ENCODE peak calls at places on chromosomes 12 and 14, in seven cellular contexts. One of them, this sample, is unnamed. For H3K4me1, the result is how much of the 10 kb centered on the place peaks cover.

GRCh38 chr12:113257564-113257963 is 36.3 kb downstream of the TPCN1 start:
- DNase-seq in iPS DF 6.9: no peak
- DNase-seq in neural progenitor cell: no peak
- DNase-seq in NT2/D1: no peak
- DNase-seq in PC-9: no peak
- DNase-seq in OCI-LY7: no peak
- DNase-seq in A549: no peak
- DNase-seq in this sample: no peak

GRCh38 chr12:15193927-15194326 is 27.3 kb downstream of the RERG start:
- DNase-seq in iPS DF 6.9: no peak
- DNase-seq in neural progenitor cell: no peak
- DNase-seq in NT2/D1: no peak
- DNase-seq in PC-9: peak
- DNase-seq in OCI-LY7: no peak
- DNase-seq in A549: peak
- DNase-seq in this sample: no peak

GRCh38 chr12:89418228-89418910 is 66.1 kb upstream of the DUSP6 start:
- DNase-seq in iPS DF 6.9: no peak
- DNase-seq in neural progenitor cell: no peak
- DNase-seq in NT2/D1: no peak
- DNase-seq in PC-9: no peak
- DNase-seq in OCI-LY7: no peak
- DNase-seq in A549: no peak
- DNase-seq in this sample: no peak

GRCh38 chr12:51429705-51430104 is 5.1 kb downstream of the SLC4A8 start:
- DNase-seq in iPS DF 6.9: no peak
- DNase-seq in neural progenitor cell: no peak
- DNase-seq in NT2/D1: no peak
- DNase-seq in PC-9: no peak
- DNase-seq in OCI-LY7: no peak
- DNase-seq in A549: no peak
- DNase-seq in this sample: no peak

GRCh38 chr14:95460647-95461478 is 55.6 kb downstream of the SYNE3 start:
- DNase-seq in iPS DF 6.9: no peak
- DNase-seq in neural progenitor cell: peak
- DNase-seq in NT2/D1: peak
- DNase-seq in PC-9: peak
- DNase-seq in OCI-LY7: no peak
- DNase-seq in A549: peak
- DNase-seq in this sample: no peak

GRCh38 chr12:52517888-52518287 is 2.3 kb downstream of the KRT5 start:
- DNase-seq in iPS DF 6.9: no peak
- DNase-seq in neural progenitor cell: no peak
- DNase-seq in NT2/D1: no peak
- DNase-seq in PC-9: no peak
- DNase-seq in OCI-LY7: no peak
- DNase-seq in A549: no peak
- DNase-seq in this sample: no peak

GRCh38 chr14:99535448-99535847 is 54.2 kb downstream of the CCNK start:
- DNase-seq in iPS DF 6.9: no peak
- DNase-seq in neural progenitor cell: no peak
- DNase-seq in NT2/D1: no peak
- DNase-seq in PC-9: no peak
- DNase-seq in OCI-LY7: no peak
- DNase-seq in A549: no peak
- DNase-seq in this sample: no peak

GRCh38 chr14:99350751-99351150 is 78.8 kb upstream of the BCL11B start:
- DNase-seq in iPS DF 6.9: no peak
- DNase-seq in neural progenitor cell: no peak
- DNase-seq in NT2/D1: no peak
- DNase-seq in PC-9: no peak
- DNase-seq in OCI-LY7: no peak
- DNase-seq in A549: no peak
- DNase-seq in this sample: no peak

GRCh38 chr14:21668377-21668776 is 5.2 kb downstream of the OR4E1 start:
- DNase-seq in iPS DF 6.9: no peak
- DNase-seq in neural progenitor cell: no peak
- DNase-seq in NT2/D1: no peak
- DNase-seq in PC-9: no peak
- DNase-seq in OCI-LY7: no peak
- DNase-seq in A549: peak
- DNase-seq in this sample: no peak

GRCh38 chr14:64891839-64892375 is 12.2 kb upstream of the SPTB start:
- DNase-seq in iPS DF 6.9: no peak
- DNase-seq in neural progenitor cell: peak
- DNase-seq in NT2/D1: no peak
- DNase-seq in PC-9: peak
- DNase-seq in OCI-LY7: peak
- DNase-seq in A549: peak
- DNase-seq in this sample: peak

GRCh38 chr14:64757601-64758000 is 53.4 kb downstream of the PLEKHG3 start:
- DNase-seq in iPS DF 6.9: no peak
- DNase-seq in neural progenitor cell: no peak
- DNase-seq in NT2/D1: no peak
- DNase-seq in PC-9: no peak
- DNase-seq in OCI-LY7: no peak
- DNase-seq in A549: no peak
- DNase-seq in this sample: no peak

GRCh38 chr12:98060421-98060820 is 455.0 kb upstream of the TMPO start:
- DNase-seq in iPS DF 6.9: no peak
- DNase-seq in neural progenitor cell: no peak
- DNase-seq in NT2/D1: no peak
- DNase-seq in PC-9: no peak
- DNase-seq in OCI-LY7: no peak
- DNase-seq in A549: no peak
- DNase-seq in this sample: no peak

GRCh38 chr14:104395276-104395675 is 184.3 kb upstream of the C14orf180 start:
- DNase-seq in iPS DF 6.9: no peak
- DNase-seq in neural progenitor cell: no peak
- DNase-seq in NT2/D1: no peak
- DNase-seq in PC-9: no peak
- DNase-seq in OCI-LY7: no peak
- DNase-seq in A549: no peak
- DNase-seq in this sample: no peak

GRCh38 chr14:76806446-76806845 is 6.2 kb downstream of the ANGEL1 start:
- DNase-seq in iPS DF 6.9: no peak
- DNase-seq in neural progenitor cell: no peak
- DNase-seq in NT2/D1: no peak
- DNase-seq in PC-9: no peak
- DNase-seq in OCI-LY7: no peak
- DNase-seq in A549: no peak
- DNase-seq in this sample: no peak

GRCh38 chr12:94618995-94619695 is 31.2 kb downstream of the TMCC3 start:
- DNase-seq in iPS DF 6.9: no peak
- DNase-seq in neural progenitor cell: no peak
- DNase-seq in NT2/D1: no peak
- DNase-seq in PC-9: peak
- DNase-seq in OCI-LY7: no peak
- DNase-seq in A549: peak
- DNase-seq in this sample: no peak

GRCh38 chr12:50246873-50247612 is 36.3 kb downstream of the LIMA1 start:
- DNase-seq in iPS DF 6.9: no peak
- DNase-seq in neural progenitor cell: no peak
- DNase-seq in NT2/D1: no peak
- DNase-seq in PC-9: peak
- DNase-seq in OCI-LY7: no peak
- DNase-seq in A549: peak
- DNase-seq in this sample: no peak

GRCh38 chr14:96011131-96011530 is 28.0 kb upstream of the C14orf132 start:
- DNase-seq in iPS DF 6.9: no peak
- DNase-seq in neural progenitor cell: no peak
- DNase-seq in NT2/D1: no peak
- DNase-seq in PC-9: no peak
- DNase-seq in OCI-LY7: no peak
- DNase-seq in A549: no peak
- DNase-seq in this sample: no peak

GRCh38 chr12:131829351-131829794 is 1.2 kb downstream of the MMP17 start:
- DNase-seq in iPS DF 6.9: no peak
- DNase-seq in neural progenitor cell: peak
- DNase-seq in NT2/D1: no peak
- DNase-seq in PC-9: no peak
- DNase-seq in OCI-LY7: no peak
- DNase-seq in A549: peak
- DNase-seq in this sample: no peak

DNA sequence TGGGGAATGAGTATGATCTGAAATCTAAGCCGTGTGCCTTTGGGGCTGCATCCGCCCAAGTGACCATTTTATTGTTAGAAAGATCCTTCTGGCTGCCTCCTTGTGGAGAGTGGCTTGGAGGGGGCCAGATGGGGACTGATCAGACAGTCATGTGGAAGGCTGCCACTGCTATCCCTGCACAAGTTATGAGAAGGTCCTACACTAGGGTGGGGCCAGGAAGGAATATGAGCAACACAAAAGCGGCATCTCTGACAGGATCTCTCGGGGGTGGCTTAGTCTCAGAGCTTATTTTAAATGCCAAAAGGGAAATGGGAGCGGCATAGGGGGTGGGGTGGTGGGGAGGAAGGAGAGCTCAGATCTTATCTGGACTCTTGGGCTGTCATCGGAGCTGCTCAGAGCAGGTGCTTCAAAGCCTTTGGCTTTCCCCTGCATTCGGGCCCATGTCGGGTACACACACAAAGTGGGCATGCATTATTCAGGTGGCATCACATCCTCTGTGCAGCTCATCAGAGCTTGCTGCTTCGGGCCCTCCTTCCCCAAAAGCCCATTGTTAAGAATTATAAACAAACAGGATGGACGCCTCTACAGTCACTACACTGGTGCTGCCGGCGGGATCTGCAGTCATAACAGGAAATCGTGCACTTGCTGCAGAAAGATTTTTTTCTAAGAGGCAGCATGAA is 805.4 kb downstream of the VRK1 start:
- DNase-seq in iPS DF 6.9: no peak
- DNase-seq in neural progenitor cell: no peak
- DNase-seq in NT2/D1: no peak
- DNase-seq in PC-9: no peak
- DNase-seq in OCI-LY7: no peak
- DNase-seq in A549: no peak
- DNase-seq in this sample: peak
- H3K4me3 ChIP-seq in iPS DF 6.9: no peak
- H3K4me3 ChIP-seq in neural progenitor cell: no peak
- H3K4me3 ChIP-seq in NT2/D1: no peak
- H3K4me3 ChIP-seq in PC-9: no peak
- H3K4me3 ChIP-seq in OCI-LY7: no peak
- H3K4me3 ChIP-seq in A549: no peak
- H3K4me3 ChIP-seq in this sample: no peak

GRCh38 chr12:9794484-9795063 is 32.7 kb upstream of the KLRF1 start:
- DNase-seq in iPS DF 6.9: no peak
- DNase-seq in neural progenitor cell: no peak
- DNase-seq in NT2/D1: no peak
- DNase-seq in PC-9: no peak
- DNase-seq in OCI-LY7: no peak
- DNase-seq in A549: no peak
- DNase-seq in this sample: no peak

GRCh38 chr12:9798008-9798619 is 29.2 kb upstream of the KLRF1 start:
- DNase-seq in iPS DF 6.9: peak
- DNase-seq in neural progenitor cell: peak
- DNase-seq in NT2/D1: peak
- DNase-seq in PC-9: peak
- DNase-seq in OCI-LY7: peak
- DNase-seq in A549: peak
- DNase-seq in this sample: peak

GRCh38 chr12:9796346-9796745 is 30.9 kb upstream of the KLRF1 start:
- DNase-seq in iPS DF 6.9: no peak
- DNase-seq in neural progenitor cell: no peak
- DNase-seq in NT2/D1: no peak
- DNase-seq in PC-9: no peak
- DNase-seq in OCI-LY7: no peak
- DNase-seq in A549: no peak
- DNase-seq in this sample: no peak

GRCh38 chr12:9795945-9796344 is 31.3 kb upstream of the KLRF1 start:
- DNase-seq in iPS DF 6.9: no peak
- DNase-seq in neural progenitor cell: no peak
- DNase-seq in NT2/D1: no peak
- DNase-seq in PC-9: no peak
- DNase-seq in OCI-LY7: no peak
- DNase-seq in A549: no peak
- DNase-seq in this sample: no peak

DNA sequence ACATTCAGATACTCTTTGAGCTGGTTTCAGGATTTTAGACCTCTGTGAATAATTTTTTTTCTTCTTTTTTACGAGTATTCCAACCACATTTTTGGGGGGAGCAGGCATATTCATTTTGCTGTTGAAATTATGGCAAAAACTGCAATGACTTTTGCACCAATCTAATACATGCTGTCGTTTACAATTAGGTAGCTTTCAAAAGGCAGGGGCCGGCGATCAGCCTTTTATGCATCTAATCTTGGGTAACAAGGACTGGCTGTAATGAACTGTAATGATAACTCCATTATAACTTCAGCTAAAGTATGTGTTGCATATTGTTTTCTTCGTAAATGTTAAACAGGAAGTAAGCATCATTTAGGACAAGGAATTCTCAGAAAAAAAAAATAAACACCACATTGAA is 30.4 kb upstream of the KLRF1 start:
- DNase-seq in iPS DF 6.9: no peak
- DNase-seq in neural progenitor cell: no peak
- DNase-seq in NT2/D1: no peak
- DNase-seq in PC-9: peak
- DNase-seq in OCI-LY7: no peak
- DNase-seq in A549: no peak
- DNase-seq in this sample: no peak
- H3K4me1 ChIP-seq in iPS DF 6.9: under half
- H3K4me1 ChIP-seq in neural progenitor cell: under half
- H3K4me1 ChIP-seq in NT2/D1: under half
- H3K4me1 ChIP-seq in PC-9: under half
- H3K4me1 ChIP-seq in OCI-LY7: under half
- H3K4me1 ChIP-seq in A549: under half
- H3K4me1 ChIP-seq in this sample: under half

GRCh38 chr12:25020621-25021243 is 71.8 kb upstream of the BCAT1 start:
- DNase-seq in iPS DF 6.9: no peak
- DNase-seq in neural progenitor cell: no peak
- DNase-seq in NT2/D1: no peak
- DNase-seq in PC-9: no peak
- DNase-seq in OCI-LY7: peak
- DNase-seq in A549: no peak
- DNase-seq in this sample: no peak
- H3K4me3 ChIP-seq in iPS DF 6.9: no peak
- H3K4me3 ChIP-seq in neural progenitor cell: no peak
- H3K4me3 ChIP-seq in NT2/D1: no peak
- H3K4me3 ChIP-seq in PC-9: no peak
- H3K4me3 ChIP-seq in OCI-LY7: peak
- H3K4me3 ChIP-seq in A549: no peak
- H3K4me3 ChIP-seq in this sample: no peak

GRCh38 chr12:40137252-40137651 is 31.4 kb upstream of the SLC2A13 start:
- DNase-seq in iPS DF 6.9: no peak
- DNase-seq in neural progenitor cell: no peak
- DNase-seq in NT2/D1: no peak
- DNase-seq in PC-9: no peak
- DNase-seq in OCI-LY7: peak
- DNase-seq in A549: no peak
- DNase-seq in this sample: no peak
- H3K4me1 ChIP-seq in iPS DF 6.9: under half
- H3K4me1 ChIP-seq in neural progenitor cell: under half
- H3K4me1 ChIP-seq in NT2/D1: under half
- H3K4me1 ChIP-seq in PC-9: under half
- H3K4me1 ChIP-seq in OCI-LY7: under half
- H3K4me1 ChIP-seq in A549: under half
- H3K4me1 ChIP-seq in this sample: under half

GRCh38 chr14:60485600-60486251 is at the start of gene C14orf39:
- DNase-seq in iPS DF 6.9: no peak
- DNase-seq in neural progenitor cell: peak
- DNase-seq in NT2/D1: no peak
- DNase-seq in PC-9: no peak
- DNase-seq in OCI-LY7: no peak
- DNase-seq in A549: no peak
- DNase-seq in this sample: no peak
- H3K4me3 ChIP-seq in iPS DF 6.9: peak
- H3K4me3 ChIP-seq in neural progenitor cell: peak
- H3K4me3 ChIP-seq in NT2/D1: no peak
- H3K4me3 ChIP-seq in PC-9: no peak
- H3K4me3 ChIP-seq in OCI-LY7: no peak
- H3K4me3 ChIP-seq in A549: no peak
- H3K4me3 ChIP-seq in this sample: no peak

This sample was measured in effector memory CD4-positive, alpha-beta T cell.